ENCODE peak calls at places on chromosomes 1 and 21, in six cellular contexts. B is right lobe of liver, U is uterus, L is Peyer's patch, C is HCT116, E is transverse colon. F is an unnamed sample. For H3K4me1, the result is how much of the 10 kb centered on the place peaks cover.

GRCh38 chr1:225851810-225852209 is 30.4 kb downstream of the TMEM63A start:
- DNase-seq in C (no peak), B (no peak), L (no peak), E (no peak), U (no peak), F (no peak)

GRCh38 chr1:115229016-115229415 is 109.0 kb downstream of the NGF start:
- DNase-seq in U (no peak), L (no peak), B (no peak), E (no peak), C (no peak), F (no peak)

GRCh38 chr1:8866792-8867415 is 11.6 kb downstream of the ENO1 start:
- DNase-seq in C (no peak), B (no peak), E (no peak), L (no peak), U (no peak), F (no peak)

GRCh38 chr21:32599146-32599925 is 12.8 kb downstream of the CFAP298 start:
- DNase-seq in U (no peak), C (no peak), B (no peak), L (no peak), E (no peak), F (peak)

GRCh38 chr1:243791586-243792267 is 58.3 kb downstream of the AKT3 start:
- DNase-seq in U (no peak), B (no peak), E (peak), C (no peak), L (no peak), F (no peak)

GRCh38 chr1:176905648-176906047 is 258.9 kb downstream of the ASTN1 start:
- DNase-seq in L (no peak), B (no peak), E (no peak), C (no peak), U (no peak), F (no peak)

GRCh38 chr21:35575280-35575915 is 484.9 kb downstream of the SETD4 start:
- DNase-seq in E (no peak), L (no peak), C (no peak), B (no peak), U (no peak), F (no peak)

GRCh38 chr1:222521299-222522104 is 26.4 kb downstream of the HHIPL2 start:
- DNase-seq in C (no peak), U (no peak), B (no peak), E (no peak), L (no peak), F (no peak)

GRCh38 chr1:151513626-151514101 is 2.5 kb downstream of the CGN start:
- DNase-seq in E (peak), B (peak), L (peak), U (no peak), C (no peak), F (peak)

GRCh38 chr1:9075023-9075422 is 5.6 kb upstream of the SLC2A5 start:
- DNase-seq in L (no peak), U (no peak), C (no peak), E (no peak), B (no peak), F (no peak)

GRCh38 chr1:92476071-92476607 is 10.6 kb downstream of the GFI1 start:
- DNase-seq in L (peak), E (peak), B (no peak), C (no peak), U (no peak), F (no peak)

GRCh38 chr21:43306911-43307676 is 119.8 kb downstream of the SIK1 start:
- DNase-seq in U (no peak), C (no peak), E (peak), L (peak), B (no peak), F (no peak)

GRCh38 chr1:43309626-43310025 is 8.8 kb downstream of the TIE1 start:
- DNase-seq in E (no peak), C (no peak), U (no peak), L (no peak), B (no peak), F (peak)

GRCh38 chr1:85411567-85412312 is 53.2 kb downstream of the DDAH1 start:
- DNase-seq in B (no peak), L (no peak), C (no peak), U (no peak), E (no peak), F (no peak)

GRCh38 chr21:34642211-34643075 is 26.4 kb upstream of the CLIC6 start:
- DNase-seq in U (no peak), L (no peak), E (no peak), C (no peak), B (no peak), F (peak)

GRCh38 chr21:35593000-35593502 is 467.3 kb downstream of the SETD4 start:
- DNase-seq in C (no peak), B (no peak), U (no peak), E (no peak), L (no peak), F (no peak)

GRCh38 chr1:167491586-167492408 is 26.5 kb downstream of the CD247 start:
- DNase-seq in L (peak), U (no peak), B (no peak), C (no peak), E (no peak), F (no peak)

GRCh38 chr1:181490740-181491712 is 7.7 kb downstream of the CACNA1E start:
- DNase-seq in C (no peak), L (no peak), E (no peak), B (no peak), U (peak), F (no peak)

GRCh38 chr1:20261095-20261494 is 29.6 kb upstream of the VWA5B1 start:
- DNase-seq in E (no peak), U (no peak), L (no peak), C (no peak), B (no peak), F (no peak)

GRCh38 chr1:240575976-240576666 is 35.8 kb downstream of the GREM2 start:
- DNase-seq in B (no peak), C (no peak), U (no peak), L (no peak), E (no peak), F (no peak)

GRCh38 chr1:85850238-85850637 is 142.0 kb upstream of the ZNHIT6 start:
- DNase-seq in L (no peak), E (no peak), C (peak), B (no peak), U (no peak), F (no peak)

GRCh38 chr1:63983391-63984256 is 209.8 kb downstream of the ROR1 start:
- DNase-seq in E (no peak), B (no peak), U (no peak), L (no peak), C (no peak), F (no peak)

GRCh38 chr1:208154679-208155078 is 89.5 kb downstream of the PLXNA2 start:
- DNase-seq in C (no peak), E (peak), B (no peak), L (peak), U (no peak), F (peak)

GRCh38 chr1:109393602-109394233 is 4.0 kb downstream of the SORT1 start:
- DNase-seq in L (no peak), C (no peak), E (no peak), U (no peak), B (no peak), F (no peak)

GRCh38 chr1:203437696-203438315 is 37.8 kb upstream of the PRELP start:
- DNase-seq in B (no peak), E (no peak), U (no peak), L (no peak), C (no peak), F (no peak)

GRCh38 chr21:38756746-38757145 is 49.0 kb upstream of the ETS2 start:
- DNase-seq in C (no peak), E (no peak), B (no peak), U (no peak), L (no peak), F (no peak)

GRCh38 chr1:165306543-165307434 is 49.7 kb downstream of the LMX1A start:
- DNase-seq in U (no peak), C (no peak), L (no peak), E (no peak), B (no peak), F (no peak)

GRCh38 chr1:111332190-111332589 is 41.5 kb downstream of the CHIA start:
- DNase-seq in E (no peak), U (no peak), L (no peak), B (no peak), C (no peak), F (no peak)

GRCh38 chr21:46180079-46180722 is 4.1 kb downstream of the SPATC1L start:
- DNase-seq in U (no peak), B (no peak), C (no peak), L (peak), E (no peak), F (no peak)

GRCh38 chr1:38534473-38534823 is 325.1 kb downstream of the RRAGC start:
- DNase-seq in L (no peak), E (no peak), C (no peak), B (no peak), U (no peak), F (no peak)

GRCh38 chr1:32864375-32865019 is 6.2 kb downstream of the FNDC5 start:
- DNase-seq in E (no peak), L (no peak), U (no peak), B (peak), C (no peak), F (no peak)

GRCh38 chr1:96538001-96538649 is 183.5 kb upstream of the PTBP2 start:
- DNase-seq in C (no peak), B (no peak), L (no peak), U (peak), E (peak), F (peak)

GRCh38 chr1:29056256-29056655 is 67.4 kb downstream of the TMEM200B start:
- DNase-seq in E (no peak), B (no peak), U (no peak), L (no peak), C (no peak), F (no peak)

GRCh38 chr21:46097826-46098286 is at the start of gene COL6A2:
- DNase-seq in C (no peak), U (peak), L (peak), B (peak), E (peak), F (peak)

GRCh38 chr1:235995511-235995910 is 69.4 kb downstream of the NID1 start:
- DNase-seq in C (no peak), L (no peak), U (no peak), E (no peak), B (no peak), F (no peak)

GRCh38 chr1:30378991-30379581 is 344.3 kb downstream of the MATN1 start:
- DNase-seq in B (peak), L (no peak), U (peak), E (no peak), C (no peak), F (no peak)

GRCh38 chr1:6352138-6352563 is 41.4 kb downstream of the ACOT7 start:
- DNase-seq in U (no peak), B (peak), C (no peak), L (no peak), E (peak), F (no peak)

GRCh38 chr1:246417152-246417812 is 89.8 kb downstream of the SMYD3 start:
- DNase-seq in C (no peak), B (no peak), L (no peak), U (no peak), E (no peak), F (no peak)

GRCh38 chr1:16116625-16117024 is 39.2 kb downstream of the EPHA2 start:
- DNase-seq in B (no peak), E (no peak), C (no peak), U (no peak), L (no peak), F (no peak)

GRCh38 chr1:16115468-16116363 is 40.2 kb downstream of the EPHA2 start:
- DNase-seq in C (no peak), E (no peak), L (no peak), B (no peak), U (no peak), F (no peak)

GRCh38 chr1:16112558-16113555 is 39.4 kb upstream of the FAM131C start:
- DNase-seq in E (no peak), U (no peak), C (no peak), L (no peak), B (no peak), F (no peak)

GRCh38 chr1:16117369-16117768 is 38.5 kb downstream of the EPHA2 start:
- DNase-seq in U (no peak), E (no peak), L (no peak), C (no peak), B (no peak), F (no peak)

GRCh38 chr1:16114527-16115467 is 41.1 kb downstream of the EPHA2 start:
- DNase-seq in B (no peak), L (no peak), E (no peak), U (no peak), C (no peak), F (no peak)
- H3K4me1 ChIP-seq in B (under half), L (under half), E (under half), U (under half), C (under half), F (under half)

DNA sequence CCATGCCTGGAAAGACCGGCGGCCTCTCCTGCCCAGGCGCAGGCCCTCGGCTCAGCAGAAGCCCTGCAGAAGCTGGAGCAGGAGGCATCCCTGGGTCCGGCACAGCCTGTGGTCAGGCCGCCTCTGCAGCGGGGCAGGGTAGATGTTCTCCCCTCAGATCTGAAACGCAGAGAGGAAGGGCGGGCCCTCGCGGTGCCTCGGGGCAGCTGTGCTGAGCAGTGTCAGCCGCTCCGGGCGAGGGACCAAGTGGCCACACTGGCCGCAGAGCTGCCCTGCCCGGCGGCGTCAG is 175.3 kb upstream of the ARHGEF16 start:
- DNase-seq in L (no peak), C (no peak), B (no peak), U (no peak), E (no peak), F (no peak)
- TF ChIP-seq POLR2A in L (no peak), C (no peak), B (no peak), U (no peak), E (no peak), F (no peak)

GRCh38 chr1:159911668-159912067 is 11.7 kb upstream of the CFAP45 start:
- DNase-seq in L (no peak), B (no peak), U (no peak), E (no peak), C (no peak), F (no peak)
- H3K4me1 ChIP-seq in L (under half), B (under half), U (under half), E (under half), C (under half), F (half or more)

DNA sequence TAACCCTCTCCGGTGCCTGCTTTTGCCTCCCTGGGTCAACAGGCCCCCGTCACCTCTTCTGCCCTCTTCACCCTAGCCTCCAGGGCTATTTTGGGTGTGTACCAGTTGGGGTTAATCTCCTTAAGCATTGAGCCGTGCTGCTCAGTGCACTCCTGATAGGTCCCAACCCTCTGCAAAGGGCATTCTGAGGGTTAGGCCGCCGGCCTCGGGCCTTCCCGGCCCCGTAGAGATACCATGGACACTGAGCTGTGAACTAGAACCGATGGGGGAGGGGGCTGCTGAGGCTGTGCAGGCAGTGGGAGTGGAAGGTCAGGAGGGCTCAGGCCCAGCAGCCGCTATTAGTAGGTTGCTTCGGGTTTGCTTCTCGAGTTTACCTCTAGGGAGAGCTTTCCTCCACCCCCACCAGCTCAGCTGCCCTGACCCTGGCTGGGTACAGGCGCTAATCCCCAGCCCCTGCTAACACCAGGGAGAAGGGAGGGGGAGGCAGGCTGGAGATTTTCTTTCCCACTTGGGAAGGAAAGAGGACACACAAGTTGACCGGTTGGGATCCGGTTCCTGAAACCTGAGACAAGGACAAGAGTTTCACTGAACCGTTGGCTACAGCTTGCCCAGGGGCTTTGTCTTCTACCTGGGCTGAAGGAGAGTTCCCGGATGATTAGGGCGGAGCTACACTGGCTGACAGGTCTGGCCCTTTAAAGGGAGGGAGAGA is 4.8 kb downstream of the LMOD1 start:
- DNase-seq in U (no peak), E (no peak), C (no peak), B (no peak), L (no peak), F (peak)
- TF ChIP-seq POLR2A in U (peak), E (no peak), C (peak), B (no peak), L (no peak), F (no peak)

F was measured in upper lobe of left lung.